ENCODE peak calls at places on chromosomes 3 and 15, in nine cellular contexts. One of them, this sample, is unnamed.

GRCh38 chr3:64224826-64225606 is at the start of gene PRICKLE2:
- DNase-seq in naive thymus-derived CD8-positive, alpha-beta T cell: no peak
- DNase-seq in neural crest cell: peak
- DNase-seq in OCI-M1: no peak
- DNase-seq in Right ventricle myocardium superior: peak
- DNase-seq in C1 segment of cervical spinal cord: peak
- DNase-seq in activated naive CD8-positive, alpha-beta T cell treated with anti-CD3 and anti-CD28 coated beads, Interleukin-2, amount 50 U/mL, for 24 hours: no peak
- DNase-seq in activated B cell treated with CpG ODN at 0.5 μM for 24 hours: no peak
- DNase-seq in IMR-90: peak
- DNase-seq in this sample: peak

GRCh38 chr15:83206971-83207621 is 527 bp downstream of the HDGFL3 start:
- DNase-seq in naive thymus-derived CD8-positive, alpha-beta T cell: peak
- DNase-seq in neural crest cell: peak
- DNase-seq in OCI-M1: peak
- DNase-seq in Right ventricle myocardium superior: peak
- DNase-seq in C1 segment of cervical spinal cord: peak
- DNase-seq in activated naive CD8-positive, alpha-beta T cell treated with anti-CD3 and anti-CD28 coated beads, Interleukin-2, amount 50 U/mL, for 24 hours: peak
- DNase-seq in activated B cell treated with CpG ODN at 0.5 μM for 24 hours: peak
- DNase-seq in IMR-90: no peak
- DNase-seq in this sample: peak

GRCh38 chr15:95812491-95812890 is 518.0 kb upstream of the NR2F2 start:
- DNase-seq in naive thymus-derived CD8-positive, alpha-beta T cell: no peak
- DNase-seq in neural crest cell: no peak
- DNase-seq in OCI-M1: no peak
- DNase-seq in Right ventricle myocardium superior: no peak
- DNase-seq in C1 segment of cervical spinal cord: no peak
- DNase-seq in activated naive CD8-positive, alpha-beta T cell treated with anti-CD3 and anti-CD28 coated beads, Interleukin-2, amount 50 U/mL, for 24 hours: no peak
- DNase-seq in activated B cell treated with CpG ODN at 0.5 μM for 24 hours: no peak
- DNase-seq in IMR-90: peak
- DNase-seq in this sample: no peak

GRCh38 chr3:85313380-85313779 is 354.6 kb downstream of the CADM2 start:
- DNase-seq in naive thymus-derived CD8-positive, alpha-beta T cell: no peak
- DNase-seq in neural crest cell: no peak
- DNase-seq in OCI-M1: no peak
- DNase-seq in Right ventricle myocardium superior: no peak
- DNase-seq in C1 segment of cervical spinal cord: no peak
- DNase-seq in activated naive CD8-positive, alpha-beta T cell treated with anti-CD3 and anti-CD28 coated beads, Interleukin-2, amount 50 U/mL, for 24 hours: no peak
- DNase-seq in activated B cell treated with CpG ODN at 0.5 μM for 24 hours: no peak
- DNase-seq in IMR-90: no peak
- DNase-seq in this sample: no peak

GRCh38 chr3:184737063-184737462 is 25.2 kb upstream of the MAGEF1 start:
- DNase-seq in naive thymus-derived CD8-positive, alpha-beta T cell: no peak
- DNase-seq in neural crest cell: no peak
- DNase-seq in OCI-M1: no peak
- DNase-seq in Right ventricle myocardium superior: no peak
- DNase-seq in C1 segment of cervical spinal cord: no peak
- DNase-seq in activated naive CD8-positive, alpha-beta T cell treated with anti-CD3 and anti-CD28 coated beads, Interleukin-2, amount 50 U/mL, for 24 hours: no peak
- DNase-seq in activated B cell treated with CpG ODN at 0.5 μM for 24 hours: no peak
- DNase-seq in IMR-90: no peak
- DNase-seq in this sample: no peak

GRCh38 chr3:146165370-146165769 is 4.4 kb upstream of the PLOD2 start:
- DNase-seq in naive thymus-derived CD8-positive, alpha-beta T cell: no peak
- DNase-seq in neural crest cell: no peak
- DNase-seq in OCI-M1: no peak
- DNase-seq in Right ventricle myocardium superior: no peak
- DNase-seq in C1 segment of cervical spinal cord: no peak
- DNase-seq in activated naive CD8-positive, alpha-beta T cell treated with anti-CD3 and anti-CD28 coated beads, Interleukin-2, amount 50 U/mL, for 24 hours: no peak
- DNase-seq in activated B cell treated with CpG ODN at 0.5 μM for 24 hours: no peak
- DNase-seq in IMR-90: peak
- DNase-seq in this sample: no peak

GRCh38 chr3:11640009-11640673 is 3.6 kb downstream of the VGLL4 start:
- DNase-seq in naive thymus-derived CD8-positive, alpha-beta T cell: no peak
- DNase-seq in neural crest cell: no peak
- DNase-seq in OCI-M1: no peak
- DNase-seq in Right ventricle myocardium superior: no peak
- DNase-seq in C1 segment of cervical spinal cord: no peak
- DNase-seq in activated naive CD8-positive, alpha-beta T cell treated with anti-CD3 and anti-CD28 coated beads, Interleukin-2, amount 50 U/mL, for 24 hours: no peak
- DNase-seq in activated B cell treated with CpG ODN at 0.5 μM for 24 hours: no peak
- DNase-seq in IMR-90: peak
- DNase-seq in this sample: no peak

GRCh38 chr3:158770254-158771017 is 31.4 kb upstream of the MFSD1 start:
- DNase-seq in naive thymus-derived CD8-positive, alpha-beta T cell: no peak
- DNase-seq in neural crest cell: no peak
- DNase-seq in OCI-M1: no peak
- DNase-seq in Right ventricle myocardium superior: no peak
- DNase-seq in C1 segment of cervical spinal cord: no peak
- DNase-seq in activated naive CD8-positive, alpha-beta T cell treated with anti-CD3 and anti-CD28 coated beads, Interleukin-2, amount 50 U/mL, for 24 hours: no peak
- DNase-seq in activated B cell treated with CpG ODN at 0.5 μM for 24 hours: no peak
- DNase-seq in IMR-90: peak
- DNase-seq in this sample: no peak

GRCh38 chr3:193853511-193854219 is 260.7 kb downstream of the OPA1 start:
- DNase-seq in naive thymus-derived CD8-positive, alpha-beta T cell: no peak
- DNase-seq in neural crest cell: no peak
- DNase-seq in OCI-M1: peak
- DNase-seq in Right ventricle myocardium superior: no peak
- DNase-seq in C1 segment of cervical spinal cord: no peak
- DNase-seq in activated naive CD8-positive, alpha-beta T cell treated with anti-CD3 and anti-CD28 coated beads, Interleukin-2, amount 50 U/mL, for 24 hours: no peak
- DNase-seq in activated B cell treated with CpG ODN at 0.5 μM for 24 hours: no peak
- DNase-seq in IMR-90: no peak
- DNase-seq in this sample: no peak

This sample was measured in stimulated activated naive B cell treated with anti-CD40 and anti-IgM and Interleukin-4, amounts not matched to agents 10 μg/mL and 1 μg/mL and 100 μg/mL, for 72 hours.